ENCODE peak calls at places on chromosomes 6 and 20, in nine cellular contexts. One of them, this sample, is unnamed.

GRCh38 chr20:50027611-50028105 is 44.9 kb downstream of the SNAI1 start:
- DNase-seq in HTR-8/SVneo: peak
- DNase-seq in amniotic stem cell: peak
- DNase-seq in fibroblast of lung: peak
- DNase-seq in caudate nucleus: peak
- DNase-seq in COR-L47: no peak
- DNase-seq in activated T-cell treated with anti-CD3 and anti-CD28 coated beads, Interleukin-2, amount 50 U/mL, for 72 hours: no peak
- DNase-seq in H54: peak
- DNase-seq in retina: no peak
- DNase-seq in this sample: peak

GRCh38 chr20:13543783-13544182 is 94.9 kb downstream of the TASP1 start:
- DNase-seq in HTR-8/SVneo: no peak
- DNase-seq in COR-L47: no peak
- DNase-seq in amniotic stem cell: no peak
- DNase-seq in retina: no peak
- DNase-seq in H54: no peak
- DNase-seq in fibroblast of lung: no peak
- DNase-seq in caudate nucleus: no peak
- DNase-seq in activated T-cell treated with anti-CD3 and anti-CD28 coated beads, Interleukin-2, amount 50 U/mL, for 72 hours: no peak
- DNase-seq in this sample: no peak

GRCh38 chr6:137699036-137699683 is 167.9 kb upstream of the TNFAIP3 start:
- DNase-seq in caudate nucleus: no peak
- DNase-seq in H54: no peak
- DNase-seq in COR-L47: no peak
- DNase-seq in amniotic stem cell: no peak
- DNase-seq in fibroblast of lung: no peak
- DNase-seq in retina: no peak
- DNase-seq in activated T-cell treated with anti-CD3 and anti-CD28 coated beads, Interleukin-2, amount 50 U/mL, for 72 hours: peak
- DNase-seq in HTR-8/SVneo: no peak
- DNase-seq in this sample: no peak

GRCh38 chr6:7673063-7673536 is 52.8 kb upstream of the BMP6 start:
- DNase-seq in amniotic stem cell: no peak
- DNase-seq in fibroblast of lung: peak
- DNase-seq in HTR-8/SVneo: peak
- DNase-seq in COR-L47: peak
- DNase-seq in caudate nucleus: no peak
- DNase-seq in retina: peak
- DNase-seq in activated T-cell treated with anti-CD3 and anti-CD28 coated beads, Interleukin-2, amount 50 U/mL, for 72 hours: no peak
- DNase-seq in H54: peak
- DNase-seq in this sample: no peak

GRCh38 chr6:113065606-113066005 is 718.5 kb downstream of the RFPL4B start:
- DNase-seq in H54: no peak
- DNase-seq in HTR-8/SVneo: no peak
- DNase-seq in caudate nucleus: no peak
- DNase-seq in amniotic stem cell: no peak
- DNase-seq in COR-L47: no peak
- DNase-seq in retina: peak
- DNase-seq in activated T-cell treated with anti-CD3 and anti-CD28 coated beads, Interleukin-2, amount 50 U/mL, for 72 hours: no peak
- DNase-seq in fibroblast of lung: peak
- DNase-seq in this sample: no peak

GRCh38 chr20:21503345-21503744 is 10.5 kb downstream of the NKX2-2 start:
- DNase-seq in COR-L47: no peak
- DNase-seq in HTR-8/SVneo: no peak
- DNase-seq in H54: peak
- DNase-seq in fibroblast of lung: no peak
- DNase-seq in amniotic stem cell: no peak
- DNase-seq in caudate nucleus: no peak
- DNase-seq in retina: no peak
- DNase-seq in activated T-cell treated with anti-CD3 and anti-CD28 coated beads, Interleukin-2, amount 50 U/mL, for 72 hours: no peak
- DNase-seq in this sample: peak

GRCh38 chr6:104613416-104614001 is 246.2 kb downstream of the HACE1 start:
- DNase-seq in retina: no peak
- DNase-seq in activated T-cell treated with anti-CD3 and anti-CD28 coated beads, Interleukin-2, amount 50 U/mL, for 72 hours: no peak
- DNase-seq in fibroblast of lung: no peak
- DNase-seq in COR-L47: no peak
- DNase-seq in H54: no peak
- DNase-seq in amniotic stem cell: no peak
- DNase-seq in HTR-8/SVneo: peak
- DNase-seq in caudate nucleus: no peak
- DNase-seq in this sample: no peak

GRCh38 chr6:99344289-99344688 is 5.2 kb downstream of the FAXC start:
- DNase-seq in caudate nucleus: no peak
- DNase-seq in activated T-cell treated with anti-CD3 and anti-CD28 coated beads, Interleukin-2, amount 50 U/mL, for 72 hours: no peak
- DNase-seq in H54: no peak
- DNase-seq in amniotic stem cell: no peak
- DNase-seq in fibroblast of lung: peak
- DNase-seq in retina: no peak
- DNase-seq in COR-L47: no peak
- DNase-seq in HTR-8/SVneo: peak
- DNase-seq in this sample: peak

GRCh38 chr6:42714098-42714761 is 8.2 kb downstream of the PRPH2 start:
- DNase-seq in caudate nucleus: no peak
- DNase-seq in HTR-8/SVneo: no peak
- DNase-seq in H54: no peak
- DNase-seq in activated T-cell treated with anti-CD3 and anti-CD28 coated beads, Interleukin-2, amount 50 U/mL, for 72 hours: no peak
- DNase-seq in COR-L47: no peak
- DNase-seq in amniotic stem cell: no peak
- DNase-seq in fibroblast of lung: peak
- DNase-seq in retina: no peak
- DNase-seq in this sample: no peak